ENCODE peak calls at places on chromosomes 3 and 15, in four cellular contexts. Y, C, R and K are unnamed samples.
A peak's percentile ranks its signal among the peaks of the same experiment; 100 is the strongest.

GRCh38 chr15:64460737-64461576 is 579 bp downstream of the ZNF609 start:
- DNase-seq in Y (peak; percentile 24), C (peak; percentile 35), R (peak; percentile 59), K (no peak)

GRCh38 chr15:101489236-101489632 is 273 bp downstream of the PCSK6 start:
- DNase-seq in R (no peak), C (peak; percentile 18), Y (no peak), K (peak; percentile 57)

GRCh38 chr3:123130079-123130726 is 63.4 kb downstream of the PDIA5 start:
- DNase-seq in R (no peak), C (no peak), Y (no peak), K (no peak)

GRCh38 chr3:122512284-122512683 is 2.5 kb downstream of the KPNA1 start:
- DNase-seq in R (no peak), Y (no peak), C (no peak), K (no peak)

GRCh38 chr3:105362021-105362665 is 4.6 kb upstream of the ALCAM start:
- DNase-seq in C (no peak), Y (no peak), R (no peak), K (no peak)

GRCh38 chr3:44416031-44417030 is 61.1 kb downstream of the ZNF445 start:
- DNase-seq in Y (no peak), C (no peak), R (no peak), K (peak; percentile 51)

GRCh38 chr15:66878761-66879160 is 176.7 kb downstream of the SMAD6 start:
- DNase-seq in Y (no peak), C (no peak), R (no peak), K (peak; percentile 58)

GRCh38 chr3:106113747-106114146 is 244.9 kb upstream of the CBLB start:
- DNase-seq in Y (no peak), R (no peak), C (no peak), K (no peak)

GRCh38 chr15:35932541-35932940 is 386.6 kb upstream of the DPH6 start:
- DNase-seq in C (no peak), Y (no peak), R (no peak), K (no peak)

GRCh38 chr3:107561980-107562379 is 39.2 kb downstream of the BBX start:
- DNase-seq in R (no peak), Y (no peak), C (no peak), K (no peak)

GRCh38 chr3:158565076-158565475 is 5.9 kb upstream of the MLF1 start:
- DNase-seq in Y (no peak), R (no peak), C (no peak), K (no peak)

GRCh38 chr15:58731756-58732535 is 17.6 kb downstream of the ADAM10 start:
- DNase-seq in Y (no peak), R (peak; percentile 44), C (peak; percentile 72), K (no peak)

GRCh38 chr3:167913218-167913902 is 177.8 kb downstream of the SERPINI1 start:
- DNase-seq in R (no peak), C (peak; percentile 31), Y (no peak), K (no peak)

GRCh38 chr3:5787863-5788488 is 600.5 kb downstream of the EDEM1 start:
- DNase-seq in R (no peak), Y (no peak), C (no peak), K (no peak)

GRCh38 chr15:96181873-96182301 is 148.6 kb upstream of the NR2F2 start:
- DNase-seq in C (no peak), Y (no peak), R (peak; percentile 50), K (peak; percentile 66)

GRCh38 chr15:71093089-71094024 is 21.9 kb upstream of the THSD4 start:
- DNase-seq in R (peak; percentile 84), Y (no peak), C (peak; percentile 74), K (no peak)

GRCh38 chr15:82986442-82986780 is 401 bp downstream of the RAMAC start:
- DNase-seq in Y (peak; percentile 19), C (no peak), R (no peak), K (no peak)

GRCh38 chr3:181713673-181714270 is 2.0 kb downstream of the SOX2 start:
- DNase-seq in C (no peak), R (peak; percentile 3), Y (no peak), K (no peak)

GRCh38 chr15:56739474-56739873 is 6.2 kb upstream of the ZNF280D start:
- DNase-seq in C (no peak), R (no peak), Y (no peak), K (no peak)

GRCh38 chr15:77623008-77623877 is 9.5 kb downstream of the LINGO1 start:
- DNase-seq in Y (no peak), C (no peak), R (no peak), K (no peak)

GRCh38 chr3:169865176-169865800 is 4.4 kb downstream of the LRRC31 start:
- DNase-seq in C (no peak), R (no peak), Y (peak; percentile 22), K (no peak)

GRCh38 chr15:74449066-74449465 is 11.9 kb downstream of the UBL7 start:
- DNase-seq in Y (no peak), R (no peak), C (no peak), K (no peak)

GRCh38 chr15:75107905-75108838 is 84.8 kb downstream of the PPCDC start:
- DNase-seq in C (peak; percentile 56), R (peak; percentile 85), Y (peak; percentile 46), K (no peak)

DNA sequence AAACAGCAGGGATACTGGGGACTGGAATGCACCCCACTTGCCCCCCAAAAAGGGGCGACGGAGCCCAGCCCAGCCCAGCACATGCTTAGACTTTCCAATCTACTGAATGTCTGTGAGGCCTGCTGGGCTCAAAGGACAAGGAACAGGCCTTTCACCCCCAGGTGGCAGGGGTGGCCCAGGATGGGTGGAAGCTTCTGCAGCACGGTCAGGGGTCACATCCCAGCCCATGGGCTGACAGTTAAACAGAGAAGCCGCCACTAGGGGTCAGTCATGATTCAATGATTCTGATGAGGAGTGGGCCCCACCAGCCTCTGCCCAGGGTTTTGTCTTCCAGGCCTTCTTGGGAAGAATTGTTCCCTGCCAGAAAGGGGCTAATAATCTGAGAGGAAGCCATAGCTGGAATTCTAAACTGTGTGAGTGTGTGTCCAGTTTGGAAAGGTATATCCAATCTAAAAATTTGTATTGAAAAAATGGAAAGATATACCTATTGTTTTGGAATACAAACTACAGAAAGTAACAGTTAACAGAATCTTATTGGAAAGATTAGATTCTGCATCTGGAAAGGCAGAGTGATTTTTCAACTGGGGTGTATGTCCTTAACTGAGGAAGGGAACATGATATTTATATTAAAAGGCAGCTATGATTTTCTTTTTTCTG is 2.2 kb downstream of the CHRNB4 start:
- DNase-seq in C (peak; percentile 31), R (no peak), Y (peak; percentile 57), K (no peak)
- TF ChIP-seq CTCF in C (peak; percentile 70), R (peak; percentile 78), Y (peak; percentile 47), K (peak; percentile 27)

GRCh38 chr3:23809294-23809693 is 3.5 kb downstream of the UBE2E1 start:
- DNase-seq in R (no peak), C (no peak), Y (no peak), K (no peak)
- H3K27ac ChIP-seq in R (peak overlapping the region; percentile 69), C (no peak overlapping the region), Y (no peak overlapping the region), K (no peak overlapping the region)

DNA sequence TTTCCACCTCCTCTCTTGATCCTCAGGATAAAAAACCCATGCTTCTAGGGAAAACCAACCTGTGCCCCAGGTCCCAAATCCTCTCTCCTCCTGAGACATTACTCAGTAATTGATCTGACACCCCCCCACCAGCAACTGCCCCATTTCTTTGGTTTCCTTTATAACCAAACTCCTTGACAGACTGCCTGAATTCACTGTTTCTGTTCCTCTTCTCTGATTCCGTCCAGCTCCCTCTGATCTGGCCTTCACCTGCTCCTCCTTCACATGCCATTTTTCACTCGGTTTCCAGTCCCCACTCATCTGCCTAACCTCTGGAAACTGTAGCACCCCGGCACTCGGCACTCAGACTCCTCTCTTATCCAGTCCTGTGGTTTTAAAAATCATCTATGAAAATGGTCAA is 2.1 kb downstream of the CCDC51 start:
- DNase-seq in R (no peak), C (no peak), Y (no peak), K (no peak)
- H3K4me1 ChIP-seq in R (peaks cover 33% of the 10 kb centered on the region), C (peaks cover 58% of the 10 kb centered on the region), Y (peaks cover 23% of the 10 kb centered on the region), K (peaks cover 41% of the 10 kb centered on the region)

DNA sequence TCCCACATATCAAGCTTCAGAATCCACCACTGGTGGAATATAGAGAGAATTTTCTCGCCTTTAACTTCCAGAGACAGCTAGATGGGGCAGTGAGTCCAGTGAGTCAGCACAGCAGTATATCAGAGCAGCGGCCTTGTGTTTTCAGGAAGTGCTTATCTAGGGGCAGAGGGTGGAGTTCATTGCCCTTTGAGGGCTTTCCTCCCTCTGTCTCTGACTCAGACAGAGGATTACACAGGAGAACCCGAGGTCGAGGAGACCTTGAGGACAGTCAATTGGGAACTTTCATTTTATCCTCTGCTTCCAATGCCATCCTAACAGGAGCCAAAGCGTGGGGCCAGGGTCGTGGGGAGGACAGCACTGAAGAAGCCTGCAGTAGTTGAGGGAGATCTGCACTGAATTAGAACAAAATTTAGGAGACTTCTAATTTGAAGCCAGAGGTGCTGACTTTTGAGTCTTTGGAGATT is 109.6 kb upstream of the UMPS start:
- DNase-seq in C (no peak), R (peak; percentile 65), Y (peak; percentile 9), K (no peak)
- TF ChIP-seq CTCF in C (no peak), R (no peak), Y (no peak), K (peak; percentile 41)

GRCh38 chr3:184682671-184683070 is 29.2 kb downstream of the MAGEF1 start:
- DNase-seq in Y (no peak), C (no peak), R (no peak), K (no peak)
- H3K27ac ChIP-seq in Y (no peak overlapping the region), C (no peak overlapping the region), R (no peak overlapping the region), K (no peak overlapping the region)

GRCh38 chr15:34802803-34803395 is 7.5 kb upstream of the ACTC1 start:
- DNase-seq in Y (no peak), C (no peak), R (no peak), K (no peak)
- H3K4me1 ChIP-seq in Y (no peaks in the 10 kb centered on the region), C (no peaks in the 10 kb centered on the region), R (no peaks in the 10 kb centered on the region), K (peaks cover 18% of the 10 kb centered on the region)

DNA sequence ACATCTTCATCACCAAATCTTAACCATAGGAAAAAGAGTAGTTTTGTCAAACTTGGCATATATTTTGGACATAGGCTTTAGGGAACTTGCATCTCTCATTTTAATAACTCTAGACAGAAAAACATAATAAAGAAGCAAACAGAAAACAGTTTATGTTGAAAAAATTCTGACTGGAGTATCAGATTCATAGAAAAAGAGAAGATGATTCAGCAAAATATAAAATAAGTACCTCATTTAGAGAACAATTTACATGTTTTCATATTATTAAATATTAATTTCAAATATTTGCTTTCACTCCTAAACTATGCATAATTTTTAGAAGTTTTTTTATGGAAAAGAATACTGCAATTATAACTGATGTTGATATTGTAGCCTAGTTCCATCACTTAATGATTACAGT is 12.5 kb downstream of the SATB1 start:
- DNase-seq in C (no peak), R (no peak), Y (no peak), K (no peak)
- TF ChIP-seq CTCF in C (no peak), R (no peak), Y (no peak), K (no peak)

GRCh38 chr3:118740722-118741290 is 293.8 kb downstream of the IGSF11 start:
- DNase-seq in C (no peak), R (no peak), Y (no peak), K (no peak)
- H3K27ac ChIP-seq in C (no peak overlapping the region), R (no peak overlapping the region), Y (no peak overlapping the region), K (no peak overlapping the region)

GRCh38 chr15:52102468-52102867 is 10.1 kb downstream of the BCL2L10 start:
- DNase-seq in R (peak; percentile 61), Y (no peak), C (no peak), K (no peak)

GRCh38 chr15:52103217-52104207 is 9.1 kb downstream of the BCL2L10 start:
- DNase-seq in R (peak; percentile 70), C (peak; percentile 27), Y (no peak), K (peak; percentile 73)

GRCh38 chr15:52106641-52107040 is 5.9 kb downstream of the BCL2L10 start:
- DNase-seq in R (no peak), C (no peak), Y (no peak), K (no peak)

GRCh38 chr15:52105856-52106255 is 6.7 kb downstream of the BCL2L10 start:
- DNase-seq in C (no peak), Y (no peak), R (no peak), K (no peak)

GRCh38 chr15:52104532-52105004 is 8.0 kb downstream of the BCL2L10 start:
- DNase-seq in C (no peak), Y (no peak), R (no peak), K (no peak)
- H3K4me1 ChIP-seq in C (peaks cover 15% of the 10 kb centered on the region), Y (no peaks in the 10 kb centered on the region), R (peaks cover 22% of the 10 kb centered on the region), K (peaks cover 7% of the 10 kb centered on the region)